ENCODE peak calls at places on chromosomes 3 and 15, in six cellular contexts. One of them, this sample, is unnamed.

GRCh38 chr15:70437882-70438331 is 325.5 kb downstream of the UACA start:
- DNase-seq in foreskin fibroblast: peak; percentile 41
- DNase-seq in tibial artery: peak; percentile 12
- DNase-seq in effector memory CD4-positive, alpha-beta T cell: no peak
- DNase-seq in OCI-LY7: no peak
- DNase-seq in epithelial cell of prostate: peak; percentile 64
- DNase-seq in this sample: no peak

GRCh38 chr3:49531715-49532114 is 22.6 kb upstream of the BSN start:
- DNase-seq in effector memory CD4-positive, alpha-beta T cell: no peak
- DNase-seq in tibial artery: no peak
- DNase-seq in epithelial cell of prostate: no peak
- DNase-seq in OCI-LY7: no peak
- DNase-seq in foreskin fibroblast: no peak
- DNase-seq in this sample: no peak

GRCh38 chr15:75923756-75924155 is 20.1 kb downstream of the FBXO22 start:
- DNase-seq in foreskin fibroblast: no peak
- DNase-seq in OCI-LY7: no peak
- DNase-seq in effector memory CD4-positive, alpha-beta T cell: no peak
- DNase-seq in tibial artery: no peak
- DNase-seq in epithelial cell of prostate: no peak
- DNase-seq in this sample: no peak

GRCh38 chr15:77048135-77048866 is 22.6 kb downstream of the TSPAN3 start:
- DNase-seq in foreskin fibroblast: no peak
- DNase-seq in OCI-LY7: no peak
- DNase-seq in tibial artery: no peak
- DNase-seq in effector memory CD4-positive, alpha-beta T cell: no peak
- DNase-seq in epithelial cell of prostate: no peak
- DNase-seq in this sample: peak; percentile 57

GRCh38 chr3:170751894-170752283 is 118.1 kb downstream of the RPL22L1 start:
- DNase-seq in OCI-LY7: no peak
- DNase-seq in effector memory CD4-positive, alpha-beta T cell: no peak
- DNase-seq in tibial artery: no peak
- DNase-seq in foreskin fibroblast: no peak
- DNase-seq in epithelial cell of prostate: no peak
- DNase-seq in this sample: peak; percentile 13

GRCh38 chr3:45055032-45055410 is 28.9 kb downstream of the CLEC3B start:
- DNase-seq in OCI-LY7: no peak
- DNase-seq in epithelial cell of prostate: no peak
- DNase-seq in tibial artery: no peak
- DNase-seq in effector memory CD4-positive, alpha-beta T cell: no peak
- DNase-seq in foreskin fibroblast: peak; percentile 88
- DNase-seq in this sample: peak; percentile 64

GRCh38 chr15:99482993-99483392 is 82.8 kb upstream of the MEF2A start:
- DNase-seq in foreskin fibroblast: no peak
- DNase-seq in epithelial cell of prostate: no peak
- DNase-seq in tibial artery: no peak
- DNase-seq in effector memory CD4-positive, alpha-beta T cell: no peak
- DNase-seq in OCI-LY7: no peak
- DNase-seq in this sample: no peak

GRCh38 chr3:73546961-73547360 is 77.8 kb downstream of the PDZRN3 start:
- DNase-seq in foreskin fibroblast: peak; percentile 91
- DNase-seq in tibial artery: no peak
- DNase-seq in OCI-LY7: no peak
- DNase-seq in epithelial cell of prostate: peak; percentile 61
- DNase-seq in effector memory CD4-positive, alpha-beta T cell: no peak
- DNase-seq in this sample: peak; percentile 92

GRCh38 chr3:111605493-111605892 is 10.3 kb upstream of the ZBED2 start:
- DNase-seq in OCI-LY7: no peak
- DNase-seq in effector memory CD4-positive, alpha-beta T cell: no peak
- DNase-seq in tibial artery: no peak
- DNase-seq in epithelial cell of prostate: no peak
- DNase-seq in foreskin fibroblast: no peak
- DNase-seq in this sample: no peak

GRCh38 chr15:38213392-38213791 is 39.2 kb upstream of the SPRED1 start:
- DNase-seq in foreskin fibroblast: no peak
- DNase-seq in tibial artery: no peak
- DNase-seq in epithelial cell of prostate: no peak
- DNase-seq in effector memory CD4-positive, alpha-beta T cell: no peak
- DNase-seq in OCI-LY7: no peak
- DNase-seq in this sample: no peak

GRCh38 chr3:17424137-17424536 is 318.3 kb downstream of the TBC1D5 start:
- DNase-seq in effector memory CD4-positive, alpha-beta T cell: no peak
- DNase-seq in tibial artery: no peak
- DNase-seq in epithelial cell of prostate: no peak
- DNase-seq in OCI-LY7: no peak
- DNase-seq in foreskin fibroblast: peak; percentile 61
- DNase-seq in this sample: peak; percentile 7

This sample was measured in AG08395.